ENCODE peak calls at places on chromosomes 11 and 22, in four cellular contexts. D, R, J and E are unnamed samples.

GRCh38 chr22:46996595-46997310 is 234.3 kb downstream of the TBC1D22A start:
- DNase-seq in D (no peak), R (no peak), J (no peak), E (no peak)

GRCh38 chr22:36220457-36220921 is 18.8 kb downstream of the APOL2 start:
- DNase-seq in J (no peak), D (no peak), R (no peak), E (no peak)

GRCh38 chr11:32435511-32435946 is at the start of gene WT1:
- DNase-seq in R (no peak), D (peak; percentile 86), J (no peak), E (no peak)

GRCh38 chr11:46977940-46978595 is 41.5 kb downstream of the CSTPP1 start:
- DNase-seq in J (no peak), D (no peak), R (no peak), E (no peak)

GRCh38 chr11:69467646-69468045 is 13.8 kb upstream of the LINC01488 start:
- DNase-seq in D (peak; percentile 58), R (no peak), J (no peak), E (no peak)

GRCh38 chr22:36369004-36369921 is 18.5 kb downstream of the MYH9 start:
- DNase-seq in D (peak; percentile 52), R (no peak), J (no peak), E (no peak)

GRCh38 chr22:19590696-19591095 is 66.5 kb upstream of the CLDN5 start:
- DNase-seq in R (no peak), J (no peak), D (no peak), E (no peak)

GRCh38 chr11:134052395-134052987 is 16.4 kb upstream of the JAM3 start:
- DNase-seq in D (no peak), R (no peak), J (peak; percentile 49), E (no peak)

GRCh38 chr22:43740587-43741270 is 71.4 kb downstream of the EFCAB6 start:
- DNase-seq in J (no peak), D (peak; percentile 51), R (no peak), E (no peak)

GRCh38 chr22:31148953-31149627 is 8.8 kb upstream of the PLA2G3 start:
- DNase-seq in R (no peak), D (peak; percentile 88), J (peak; percentile 77), E (no peak)

GRCh38 chr11:112734207-112734606 is 227.0 kb upstream of the NCAM1 start:
- DNase-seq in R (no peak), D (no peak), J (no peak), E (no peak)

GRCh38 chr11:132054822-132055221 is 684.4 kb downstream of the NTM start:
- DNase-seq in D (no peak), R (no peak), J (no peak), E (no peak)

GRCh38 chr11:103842191-103842590 is 194.2 kb upstream of the DDI1 start:
- DNase-seq in R (no peak), D (peak; percentile 60), J (no peak), E (no peak)

GRCh38 chr11:117861151-117862018 is 15.1 kb downstream of the FXYD6 start:
- DNase-seq in J (no peak), D (peak; percentile 83), R (no peak), E (peak; percentile 3)

GRCh38 chr11:110873953-110874352 is 161.7 kb upstream of the ARHGAP20 start:
- DNase-seq in D (no peak), J (no peak), R (no peak), E (no peak)

GRCh38 chr11:131195801-131196517 is 174.5 kb upstream of the NTM start:
- DNase-seq in J (no peak), D (peak; percentile 75), R (no peak), E (no peak)

GRCh38 chr22:46107089-46107664 is 43.1 kb upstream of the PPARA start:
- DNase-seq in D (peak; percentile 86), J (peak; percentile 82), R (no peak), E (no peak)

GRCh38 chr11:57637626-57638004 is 12.1 kb downstream of the YPEL4 start:
- DNase-seq in D (no peak), R (no peak), J (peak; percentile 62), E (no peak)